ENCODE peak calls at places on chromosomes 6 and 20, in eight cellular contexts. One of them, this sample, is unnamed.

GRCh38 chr20:21503345-21503744 is 10.5 kb downstream of the NKX2-2 start:
- DNase-seq in CD8-positive, alpha-beta T cell: no peak
- DNase-seq in fibroblast of pulmonary artery: no peak
- DNase-seq in glutamatergic neuron: no peak
- DNase-seq in A673: no peak
- DNase-seq in epithelial cell of esophagus: no peak
- DNase-seq in Calu3: no peak
- DNase-seq in dorsolateral prefrontal cortex: no peak
- DNase-seq in this sample: no peak

GRCh38 chr6:31948753-31949413 is 3.0 kb downstream of the CFB start:
- DNase-seq in CD8-positive, alpha-beta T cell: no peak
- DNase-seq in fibroblast of pulmonary artery: no peak
- DNase-seq in glutamatergic neuron: no peak
- DNase-seq in A673: no peak
- DNase-seq in epithelial cell of esophagus: peak
- DNase-seq in Calu3: peak
- DNase-seq in dorsolateral prefrontal cortex: no peak
- DNase-seq in this sample: no peak

GRCh38 chr6:34992353-34992752 is 103.3 kb downstream of the ANKS1A start:
- DNase-seq in CD8-positive, alpha-beta T cell: no peak
- DNase-seq in fibroblast of pulmonary artery: no peak
- DNase-seq in glutamatergic neuron: no peak
- DNase-seq in A673: no peak
- DNase-seq in epithelial cell of esophagus: peak
- DNase-seq in Calu3: no peak
- DNase-seq in dorsolateral prefrontal cortex: no peak
- DNase-seq in this sample: no peak

GRCh38 chr6:31070711-31071197 is 41.6 kb downstream of the C6orf15 start:
- DNase-seq in CD8-positive, alpha-beta T cell: no peak
- DNase-seq in fibroblast of pulmonary artery: peak
- DNase-seq in glutamatergic neuron: no peak
- DNase-seq in A673: peak
- DNase-seq in epithelial cell of esophagus: peak
- DNase-seq in Calu3: peak
- DNase-seq in dorsolateral prefrontal cortex: peak
- DNase-seq in this sample: no peak

GRCh38 chr6:166512567-166512966 is 73.9 kb downstream of the RAMACL start:
- DNase-seq in CD8-positive, alpha-beta T cell: peak
- DNase-seq in fibroblast of pulmonary artery: no peak
- DNase-seq in glutamatergic neuron: no peak
- DNase-seq in A673: no peak
- DNase-seq in epithelial cell of esophagus: no peak
- DNase-seq in Calu3: peak
- DNase-seq in dorsolateral prefrontal cortex: no peak
- DNase-seq in this sample: no peak

GRCh38 chr6:138577151-138577915 is 78.0 kb upstream of the NHSL1 start:
- DNase-seq in CD8-positive, alpha-beta T cell: no peak
- DNase-seq in fibroblast of pulmonary artery: no peak
- DNase-seq in glutamatergic neuron: peak
- DNase-seq in A673: peak
- DNase-seq in epithelial cell of esophagus: no peak
- DNase-seq in Calu3: no peak
- DNase-seq in dorsolateral prefrontal cortex: no peak
- DNase-seq in this sample: no peak

GRCh38 chr6:11869656-11870340 is 91.2 kb upstream of the ADTRP start:
- DNase-seq in CD8-positive, alpha-beta T cell: no peak
- DNase-seq in fibroblast of pulmonary artery: peak
- DNase-seq in glutamatergic neuron: no peak
- DNase-seq in A673: no peak
- DNase-seq in epithelial cell of esophagus: no peak
- DNase-seq in Calu3: no peak
- DNase-seq in dorsolateral prefrontal cortex: no peak
- DNase-seq in this sample: no peak

GRCh38 chr6:33007831-33008395 is 1.5 kb downstream of the HLA-DOA start:
- DNase-seq in CD8-positive, alpha-beta T cell: no peak
- DNase-seq in fibroblast of pulmonary artery: no peak
- DNase-seq in glutamatergic neuron: no peak
- DNase-seq in A673: no peak
- DNase-seq in epithelial cell of esophagus: no peak
- DNase-seq in Calu3: no peak
- DNase-seq in dorsolateral prefrontal cortex: no peak
- DNase-seq in this sample: no peak

GRCh38 chr6:55040102-55040848 is 134.0 kb upstream of the HCRTR2 start:
- DNase-seq in CD8-positive, alpha-beta T cell: no peak
- DNase-seq in fibroblast of pulmonary artery: peak
- DNase-seq in glutamatergic neuron: no peak
- DNase-seq in A673: no peak
- DNase-seq in epithelial cell of esophagus: peak
- DNase-seq in Calu3: no peak
- DNase-seq in dorsolateral prefrontal cortex: no peak
- DNase-seq in this sample: no peak

GRCh38 chr6:13079096-13079758 is 249.1 kb downstream of the TBC1D7 start:
- DNase-seq in CD8-positive, alpha-beta T cell: no peak
- DNase-seq in fibroblast of pulmonary artery: no peak
- DNase-seq in glutamatergic neuron: no peak
- DNase-seq in A673: no peak
- DNase-seq in epithelial cell of esophagus: no peak
- DNase-seq in Calu3: no peak
- DNase-seq in dorsolateral prefrontal cortex: no peak
- DNase-seq in this sample: no peak

GRCh38 chr6:9620263-9620662 is 794.6 kb downstream of the TFAP2A start:
- DNase-seq in CD8-positive, alpha-beta T cell: no peak
- DNase-seq in fibroblast of pulmonary artery: no peak
- DNase-seq in glutamatergic neuron: no peak
- DNase-seq in A673: no peak
- DNase-seq in epithelial cell of esophagus: peak
- DNase-seq in Calu3: no peak
- DNase-seq in dorsolateral prefrontal cortex: no peak
- DNase-seq in this sample: no peak

GRCh38 chr6:45566882-45567281 is 189.1 kb upstream of the SUPT3H start:
- DNase-seq in CD8-positive, alpha-beta T cell: no peak
- DNase-seq in fibroblast of pulmonary artery: peak
- DNase-seq in glutamatergic neuron: no peak
- DNase-seq in A673: peak
- DNase-seq in epithelial cell of esophagus: peak
- DNase-seq in Calu3: peak
- DNase-seq in dorsolateral prefrontal cortex: no peak
- DNase-seq in this sample: no peak

GRCh38 chr6:152635949-152636674 is 1.1 kb downstream of the SYNE1 start:
- DNase-seq in CD8-positive, alpha-beta T cell: peak
- DNase-seq in fibroblast of pulmonary artery: peak
- DNase-seq in glutamatergic neuron: peak
- DNase-seq in A673: peak
- DNase-seq in epithelial cell of esophagus: peak
- DNase-seq in Calu3: no peak
- DNase-seq in dorsolateral prefrontal cortex: peak
- DNase-seq in this sample: peak

GRCh38 chr6:46819561-46819960 is 26.4 kb downstream of the MEP1A start:
- DNase-seq in CD8-positive, alpha-beta T cell: no peak
- DNase-seq in fibroblast of pulmonary artery: no peak
- DNase-seq in glutamatergic neuron: no peak
- DNase-seq in A673: no peak
- DNase-seq in epithelial cell of esophagus: no peak
- DNase-seq in Calu3: no peak
- DNase-seq in dorsolateral prefrontal cortex: no peak
- DNase-seq in this sample: no peak

GRCh38 chr6:70103798-70104197 is 199.1 kb downstream of the COL9A1 start:
- DNase-seq in CD8-positive, alpha-beta T cell: no peak
- DNase-seq in fibroblast of pulmonary artery: no peak
- DNase-seq in glutamatergic neuron: no peak
- DNase-seq in A673: no peak
- DNase-seq in epithelial cell of esophagus: peak
- DNase-seq in Calu3: peak
- DNase-seq in dorsolateral prefrontal cortex: no peak
- DNase-seq in this sample: no peak

GRCh38 chr20:33893314-33893713 is 82.2 kb downstream of the CHMP4B start:
- DNase-seq in CD8-positive, alpha-beta T cell: no peak
- DNase-seq in fibroblast of pulmonary artery: peak
- DNase-seq in glutamatergic neuron: no peak
- DNase-seq in A673: no peak
- DNase-seq in epithelial cell of esophagus: peak
- DNase-seq in Calu3: no peak
- DNase-seq in dorsolateral prefrontal cortex: no peak
- DNase-seq in this sample: no peak

GRCh38 chr6:140002406-140003022 is 628.1 kb upstream of the CITED2 start:
- DNase-seq in CD8-positive, alpha-beta T cell: no peak
- DNase-seq in fibroblast of pulmonary artery: no peak
- DNase-seq in glutamatergic neuron: no peak
- DNase-seq in A673: no peak
- DNase-seq in epithelial cell of esophagus: no peak
- DNase-seq in Calu3: no peak
- DNase-seq in dorsolateral prefrontal cortex: no peak
- DNase-seq in this sample: no peak

GRCh38 chr20:19875746-19876145 is 117.7 kb downstream of the RIN2 start:
- DNase-seq in CD8-positive, alpha-beta T cell: no peak
- DNase-seq in fibroblast of pulmonary artery: no peak
- DNase-seq in glutamatergic neuron: no peak
- DNase-seq in A673: no peak
- DNase-seq in epithelial cell of esophagus: no peak
- DNase-seq in Calu3: no peak
- DNase-seq in dorsolateral prefrontal cortex: no peak
- DNase-seq in this sample: no peak

GRCh38 chr6:164303092-164304007 is 888.8 kb downstream of the QKI start:
- DNase-seq in CD8-positive, alpha-beta T cell: no peak
- DNase-seq in fibroblast of pulmonary artery: peak
- DNase-seq in glutamatergic neuron: no peak
- DNase-seq in A673: no peak
- DNase-seq in epithelial cell of esophagus: no peak
- DNase-seq in Calu3: no peak
- DNase-seq in dorsolateral prefrontal cortex: no peak
- DNase-seq in this sample: no peak

GRCh38 chr6:150470131-150470530 is 101.3 kb downstream of the IYD start:
- DNase-seq in CD8-positive, alpha-beta T cell: no peak
- DNase-seq in fibroblast of pulmonary artery: no peak
- DNase-seq in glutamatergic neuron: no peak
- DNase-seq in A673: no peak
- DNase-seq in epithelial cell of esophagus: no peak
- DNase-seq in Calu3: no peak
- DNase-seq in dorsolateral prefrontal cortex: no peak
- DNase-seq in this sample: no peak

GRCh38 chr6:150466196-150466595 is 97.4 kb downstream of the IYD start:
- DNase-seq in CD8-positive, alpha-beta T cell: no peak
- DNase-seq in fibroblast of pulmonary artery: no peak
- DNase-seq in glutamatergic neuron: no peak
- DNase-seq in A673: no peak
- DNase-seq in epithelial cell of esophagus: peak
- DNase-seq in Calu3: no peak
- DNase-seq in dorsolateral prefrontal cortex: no peak
- DNase-seq in this sample: no peak

GRCh38 chr6:150464966-150465365 is 96.2 kb downstream of the IYD start:
- DNase-seq in CD8-positive, alpha-beta T cell: no peak
- DNase-seq in fibroblast of pulmonary artery: no peak
- DNase-seq in glutamatergic neuron: no peak
- DNase-seq in A673: no peak
- DNase-seq in epithelial cell of esophagus: no peak
- DNase-seq in Calu3: no peak
- DNase-seq in dorsolateral prefrontal cortex: no peak
- DNase-seq in this sample: no peak

GRCh38 chr6:150463852-150464251 is 95.0 kb downstream of the IYD start:
- DNase-seq in CD8-positive, alpha-beta T cell: no peak
- DNase-seq in fibroblast of pulmonary artery: no peak
- DNase-seq in glutamatergic neuron: no peak
- DNase-seq in A673: no peak
- DNase-seq in epithelial cell of esophagus: no peak
- DNase-seq in Calu3: no peak
- DNase-seq in dorsolateral prefrontal cortex: no peak
- DNase-seq in this sample: no peak

DNA sequence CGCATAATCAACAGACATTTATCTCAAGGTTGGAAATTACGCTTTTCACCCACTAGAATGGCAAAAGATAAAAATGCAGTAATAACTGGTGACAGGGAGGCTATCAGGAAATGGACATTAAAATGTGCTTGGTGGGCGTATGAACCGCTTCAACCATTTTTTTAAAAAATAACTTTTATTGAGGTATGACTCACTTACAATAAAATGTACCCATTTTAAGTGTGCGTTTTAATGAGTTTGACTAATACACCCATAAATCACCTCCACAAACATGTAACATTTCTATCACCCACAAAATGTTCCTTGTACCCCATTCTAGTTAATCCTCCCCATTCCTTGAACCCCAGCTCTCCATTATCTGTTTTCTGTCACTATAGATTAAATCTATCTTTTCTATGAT is 96.8 kb downstream of the IYD start:
- DNase-seq in CD8-positive, alpha-beta T cell: no peak
- DNase-seq in fibroblast of pulmonary artery: no peak
- DNase-seq in glutamatergic neuron: no peak
- DNase-seq in A673: no peak
- DNase-seq in epithelial cell of esophagus: no peak
- DNase-seq in Calu3: no peak
- DNase-seq in dorsolateral prefrontal cortex: no peak
- DNase-seq in this sample: no peak
- TF ChIP-seq CTCF in CD8-positive, alpha-beta T cell: no peak
- TF ChIP-seq CTCF in fibroblast of pulmonary artery: no peak
- TF ChIP-seq CTCF in glutamatergic neuron: no peak
- TF ChIP-seq CTCF in A673: no peak
- TF ChIP-seq CTCF in epithelial cell of esophagus: no peak
- TF ChIP-seq CTCF in Calu3: no peak
- TF ChIP-seq CTCF in dorsolateral prefrontal cortex: no peak
- TF ChIP-seq CTCF in this sample: no peak

DNA sequence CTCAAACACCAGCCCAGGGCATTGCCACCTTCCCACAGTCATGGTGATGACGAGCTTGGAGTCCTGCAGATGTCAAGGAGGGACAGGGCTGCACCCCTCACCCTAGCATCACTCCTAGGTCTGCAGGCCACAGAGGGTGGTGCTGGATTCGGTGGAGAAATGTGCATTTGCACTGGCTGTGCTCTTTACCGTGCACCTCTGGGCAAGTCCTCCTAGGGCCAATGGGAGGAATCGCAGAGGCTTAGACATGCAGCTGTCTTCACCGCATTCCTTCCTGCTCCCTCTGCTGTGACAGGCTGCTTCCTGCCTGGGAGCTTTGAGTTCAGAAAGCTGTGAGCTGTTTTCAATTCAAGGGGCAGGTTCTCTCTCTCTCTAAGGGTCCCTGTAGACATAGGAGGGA is 85.0 kb downstream of the EDN3 start:
- DNase-seq in CD8-positive, alpha-beta T cell: peak
- DNase-seq in fibroblast of pulmonary artery: no peak
- DNase-seq in glutamatergic neuron: no peak
- DNase-seq in A673: no peak
- DNase-seq in epithelial cell of esophagus: no peak
- DNase-seq in Calu3: no peak
- DNase-seq in dorsolateral prefrontal cortex: no peak
- DNase-seq in this sample: no peak
- TF ChIP-seq CTCF in CD8-positive, alpha-beta T cell: no peak
- TF ChIP-seq CTCF in fibroblast of pulmonary artery: no peak
- TF ChIP-seq CTCF in glutamatergic neuron: no peak
- TF ChIP-seq CTCF in A673: no peak
- TF ChIP-seq CTCF in epithelial cell of esophagus: no peak
- TF ChIP-seq CTCF in Calu3: no peak
- TF ChIP-seq CTCF in dorsolateral prefrontal cortex: no peak
- TF ChIP-seq CTCF in this sample: no peak

GRCh38 chr6:107080036-107080435 is 35.3 kb downstream of the BEND3 start:
- DNase-seq in CD8-positive, alpha-beta T cell: no peak
- DNase-seq in fibroblast of pulmonary artery: no peak
- DNase-seq in glutamatergic neuron: no peak
- DNase-seq in A673: no peak
- DNase-seq in epithelial cell of esophagus: no peak
- DNase-seq in Calu3: peak
- DNase-seq in dorsolateral prefrontal cortex: no peak
- DNase-seq in this sample: no peak
- TF ChIP-seq CTCF in CD8-positive, alpha-beta T cell: no peak
- TF ChIP-seq CTCF in fibroblast of pulmonary artery: peak
- TF ChIP-seq CTCF in glutamatergic neuron: peak
- TF ChIP-seq CTCF in A673: peak
- TF ChIP-seq CTCF in epithelial cell of esophagus: peak
- TF ChIP-seq CTCF in Calu3: no peak
- TF ChIP-seq CTCF in dorsolateral prefrontal cortex: no peak
- TF ChIP-seq CTCF in this sample: no peak

GRCh38 chr6:146813554-146813953 is 214.8 kb downstream of the ADGB start:
- DNase-seq in CD8-positive, alpha-beta T cell: no peak
- DNase-seq in fibroblast of pulmonary artery: peak
- DNase-seq in glutamatergic neuron: no peak
- DNase-seq in A673: no peak
- DNase-seq in epithelial cell of esophagus: no peak
- DNase-seq in Calu3: no peak
- DNase-seq in dorsolateral prefrontal cortex: no peak
- DNase-seq in this sample: no peak
- TF ChIP-seq CTCF in CD8-positive, alpha-beta T cell: no peak
- TF ChIP-seq CTCF in fibroblast of pulmonary artery: no peak
- TF ChIP-seq CTCF in glutamatergic neuron: no peak
- TF ChIP-seq CTCF in A673: no peak
- TF ChIP-seq CTCF in epithelial cell of esophagus: no peak
- TF ChIP-seq CTCF in Calu3: no peak
- TF ChIP-seq CTCF in dorsolateral prefrontal cortex: no peak
- TF ChIP-seq CTCF in this sample: no peak

This sample was measured in natural killer cell.